ENCODE peak calls at places on chromosome 17, in seven cellular contexts. S, M, E, Z, B, P and T are unnamed samples. For H3K4me1, the result is how much of the 10 kb centered on the place peaks cover.

GRCh38 chr17:65599650-65600049 is 38.2 kb upstream of the AXIN2 start:
- DNase-seq in S (no peak), M (no peak), E (no peak), Z (no peak), B (no peak), P (no peak), T (no peak)

GRCh38 chr17:77602062-77602746 is 356.3 kb upstream of the TNRC6C start:
- DNase-seq in S (no peak), M (peak), E (no peak), Z (no peak), B (no peak), P (no peak), T (no peak)

GRCh38 chr17:58517378-58517927 is 3.0 kb upstream of the MTMR4 start:
- DNase-seq in S (no peak), M (no peak), E (no peak), Z (no peak), B (no peak), P (no peak), T (no peak)

GRCh38 chr17:37092041-37092440 is 143.3 kb downstream of the AATF start:
- DNase-seq in S (no peak), M (no peak), E (no peak), Z (no peak), B (no peak), P (no peak), T (no peak)

GRCh38 chr17:76266244-76266938 is 1.2 kb downstream of the UBALD2 start:
- DNase-seq in S (no peak), M (no peak), E (peak), Z (no peak), B (no peak), P (no peak), T (peak)

GRCh38 chr17:41393826-41394225 is 3.6 kb downstream of the KRT31 start:
- DNase-seq in S (no peak), M (no peak), E (no peak), Z (no peak), B (no peak), P (no peak), T (no peak)

GRCh38 chr17:36133629-36134259 is 30.1 kb downstream of the CCL4 start:
- DNase-seq in S (no peak), M (no peak), E (peak), Z (no peak), B (no peak), P (no peak), T (no peak)

GRCh38 chr17:76079577-76080206 is 710 bp downstream of the ZACN start:
- DNase-seq in S (no peak), M (no peak), E (no peak), Z (peak), B (no peak), P (peak), T (no peak)

GRCh38 chr17:8665681-8666080 is 35.2 kb upstream of the MYH10 start:
- DNase-seq in S (no peak), M (peak), E (no peak), Z (no peak), B (no peak), P (peak), T (no peak)

GRCh38 chr17:81354252-81354943 is 40.9 kb upstream of the BAHCC1 start:
- DNase-seq in S (no peak), M (no peak), E (no peak), Z (no peak), B (no peak), P (no peak), T (no peak)

GRCh38 chr17:8117980-8118768 is at the start of gene ALOXE3:
- DNase-seq in S (no peak), M (peak), E (peak), Z (peak), B (no peak), P (peak), T (peak)

GRCh38 chr17:35998018-35998545 is 3.3 kb downstream of the CCL15 start:
- DNase-seq in S (no peak), M (peak), E (no peak), Z (no peak), B (no peak), P (no peak), T (no peak)

GRCh38 chr17:58527949-58528348 is 13.5 kb upstream of the MTMR4 start:
- DNase-seq in S (no peak), M (no peak), E (no peak), Z (no peak), B (no peak), P (no peak), T (no peak)

GRCh38 chr17:73729101-73729500 is 84.9 kb upstream of the SDK2 start:
- DNase-seq in S (no peak), M (no peak), E (no peak), Z (no peak), B (no peak), P (no peak), T (no peak)

GRCh38 chr17:38528101-38528500 is 77.7 kb downstream of the SRCIN1 start:
- DNase-seq in S (no peak), M (no peak), E (no peak), Z (no peak), B (no peak), P (no peak), T (no peak)

GRCh38 chr17:58375811-58376210 is 23.8 kb upstream of the SUPT4H1 start:
- DNase-seq in S (no peak), M (no peak), E (no peak), Z (peak), B (no peak), P (no peak), T (no peak)

GRCh38 chr17:4978720-4979119 is 8.8 kb downstream of the CAMTA2 start:
- DNase-seq in S (no peak), M (no peak), E (no peak), Z (no peak), B (no peak), P (no peak), T (no peak)

GRCh38 chr17:10842658-10843057 is 4.8 kb upstream of the PIRT start:
- DNase-seq in S (no peak), M (no peak), E (no peak), Z (peak), B (no peak), P (no peak), T (no peak)

GRCh38 chr17:10737168-10737622 is 7.4 kb upstream of the TMEM220 start:
- DNase-seq in S (peak), M (peak), E (peak), Z (peak), B (no peak), P (no peak), T (peak)

GRCh38 chr17:45087496-45087975 is 26.4 kb downstream of the NMT1 start:
- DNase-seq in S (no peak), M (no peak), E (no peak), Z (no peak), B (no peak), P (no peak), T (no peak)

GRCh38 chr17:8421571-8421970 is 14.1 kb upstream of the NDEL1 start:
- DNase-seq in S (no peak), M (peak), E (no peak), Z (no peak), B (no peak), P (no peak), T (no peak)

GRCh38 chr17:31391496-31391949 is at the start of gene RAB11FIP4:
- DNase-seq in S (no peak), M (no peak), E (peak), Z (peak), B (no peak), P (no peak), T (no peak)

GRCh38 chr17:19238167-19238505 is 970 bp downstream of the EPN2 start:
- DNase-seq in S (peak), M (peak), E (peak), Z (peak), B (no peak), P (peak), T (peak)

GRCh38 chr17:79627766-79628690 is 17.2 kb upstream of the RBFOX3 start:
- DNase-seq in S (peak), M (peak), E (no peak), Z (no peak), B (no peak), P (peak), T (no peak)

GRCh38 chr17:59814685-59815084 is 78.1 kb downstream of the TUBD1 start:
- DNase-seq in S (no peak), M (no peak), E (no peak), Z (no peak), B (no peak), P (no peak), T (no peak)

GRCh38 chr17:61179316-61179715 is 220.3 kb upstream of the TBX2 start:
- DNase-seq in S (no peak), M (no peak), E (no peak), Z (no peak), B (no peak), P (no peak), T (peak)

DNA sequence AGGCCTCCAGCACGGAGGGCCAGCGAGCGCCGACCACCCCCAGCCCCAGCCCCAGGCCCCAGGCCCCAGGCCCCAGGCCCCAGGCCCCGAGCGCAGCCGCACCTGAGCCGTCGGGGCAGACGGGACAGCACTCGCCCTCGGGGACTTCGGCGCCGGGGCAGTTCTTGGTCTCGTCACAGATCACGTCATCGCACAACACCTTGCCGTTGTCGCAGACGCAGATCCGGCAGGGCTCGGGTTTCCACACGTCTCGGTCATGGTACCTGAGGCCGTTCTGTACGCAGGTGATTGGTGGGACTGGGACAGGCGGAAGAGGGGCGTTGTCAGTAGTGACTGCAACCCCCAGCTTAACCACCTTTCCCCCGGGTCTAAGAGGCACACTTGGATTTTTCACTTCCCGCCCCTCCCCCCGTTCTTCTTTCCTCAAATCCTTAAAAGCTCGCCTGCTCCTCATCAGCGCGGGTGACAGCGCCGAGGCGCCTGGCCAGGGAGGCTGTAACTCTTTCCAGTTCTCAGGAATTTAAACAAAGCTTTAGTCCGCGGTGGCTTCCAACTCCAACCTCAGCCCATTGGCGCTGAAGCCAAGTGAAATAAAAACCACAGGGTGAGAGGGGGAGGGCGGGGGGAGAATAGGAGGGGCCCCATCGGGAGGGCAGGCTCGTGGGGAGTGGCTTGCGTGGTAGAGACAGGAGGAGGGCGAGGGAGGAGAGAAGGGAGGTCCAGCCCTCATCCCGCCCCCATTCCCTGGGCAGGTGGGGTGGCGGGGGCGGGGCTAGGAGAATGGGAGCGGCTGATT is 1.6 kb downstream of the COL1A1 start:
- DNase-seq in S (peak), M (peak), E (peak), Z (peak), B (peak), P (peak), T (peak)
- H3K4me1 ChIP-seq in S (under half), M (half or more), E (under half), Z (under half), B (under half), P (under half), T (under half)

GRCh38 chr17:17019430-17019762 is 22.9 kb upstream of the MPRIP start:
- DNase-seq in S (no peak), M (no peak), E (no peak), Z (no peak), B (no peak), P (no peak), T (no peak)

GRCh38 chr17:17015221-17015620 is 27.0 kb upstream of the MPRIP start:
- DNase-seq in S (no peak), M (no peak), E (no peak), Z (no peak), B (no peak), P (no peak), T (no peak)

GRCh38 chr17:17018021-17018441 is 24.2 kb upstream of the MPRIP start:
- DNase-seq in S (peak), M (no peak), E (no peak), Z (no peak), B (no peak), P (peak), T (no peak)

GRCh38 chr17:17018612-17019429 is 23.4 kb upstream of the MPRIP start:
- DNase-seq in S (peak), M (no peak), E (no peak), Z (no peak), B (no peak), P (peak), T (no peak)

GRCh38 chr17:17017343-17018014 is 24.8 kb upstream of the MPRIP start:
- DNase-seq in S (no peak), M (no peak), E (no peak), Z (no peak), B (no peak), P (no peak), T (no peak)
- H3K4me1 ChIP-seq in S (under half), M (under half), E (under half), Z (under half), B (under half), P (under half), T (under half)

DNA sequence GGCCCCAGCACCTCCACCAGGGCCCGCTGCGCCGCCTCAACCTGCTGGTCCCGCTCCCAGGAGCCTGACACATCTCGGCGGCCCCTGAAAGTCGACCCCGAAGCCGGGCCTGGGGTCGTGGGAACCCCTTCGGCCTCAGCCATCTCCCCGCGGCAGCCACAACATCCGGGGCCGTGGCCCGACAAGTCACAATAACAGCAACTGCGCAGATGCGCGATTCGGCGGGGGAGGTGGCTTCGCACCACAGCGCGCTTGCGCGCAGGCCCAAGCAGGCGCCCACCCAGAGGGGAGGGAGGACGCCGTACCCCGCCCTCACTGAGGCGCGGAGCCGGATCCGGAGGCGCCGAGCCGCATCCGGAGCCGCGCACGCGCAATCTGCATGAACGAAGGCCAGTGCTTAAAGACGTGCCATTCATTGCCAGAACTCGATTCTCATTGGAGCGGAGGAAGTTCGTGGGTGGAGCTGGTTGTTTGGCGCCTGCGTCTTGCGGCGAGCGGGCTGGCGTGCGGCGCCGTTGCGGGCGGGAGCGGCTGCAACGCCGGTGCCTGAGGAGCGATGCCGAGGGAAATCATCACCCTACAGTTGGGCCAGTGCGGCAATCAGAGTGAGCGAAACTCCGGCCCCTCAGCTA is at the start of the genes RETREG3 and TUBG1:
- DNase-seq in S (peak), M (peak), E (peak), Z (peak), B (peak), P (peak), T (peak)
- H3K4me1 ChIP-seq in S (under half), M (under half), E (under half), Z (under half), B (under half), P (under half), T (under half)

GRCh38 chr17:48488548-48489106 is 42.2 kb downstream of the HOXB1 start:
- DNase-seq in S (no peak), M (no peak), E (no peak), Z (no peak), B (no peak), P (no peak), T (no peak)
- H3K4me1 ChIP-seq in S (under half), M (under half), E (under half), Z (under half), B (under half), P (under half), T (under half)